ENCODE peak calls at places on chromosomes 6 and 20, in ten cellular contexts. One of them, this sample, is unnamed. For H3K4me1 and H3K9me3, the result is how much of the 10 kb centered on the place peaks cover.

GRCh38 chr20:15507151-15507550 is 1066.1 kb downstream of the KIF16B start:
- DNase-seq in adrenal gland: no peak
- DNase-seq in PC-9: no peak
- DNase-seq in prostate gland: no peak
- DNase-seq in heart left ventricle: no peak
- DNase-seq in left lung: no peak
- DNase-seq in CD8-positive, alpha-beta memory T cell: no peak
- DNase-seq in GM12878: no peak
- DNase-seq in gastrocnemius medialis: no peak
- DNase-seq in HAP-1: no peak
- DNase-seq in this sample: no peak

GRCh38 chr20:1357921-1358671 is 29.2 kb upstream of the SDCBP2 start:
- DNase-seq in adrenal gland: no peak
- DNase-seq in PC-9: no peak
- DNase-seq in prostate gland: no peak
- DNase-seq in heart left ventricle: no peak
- DNase-seq in left lung: no peak
- DNase-seq in CD8-positive, alpha-beta memory T cell: no peak
- DNase-seq in GM12878: no peak
- DNase-seq in gastrocnemius medialis: no peak
- DNase-seq in HAP-1: no peak
- DNase-seq in this sample: no peak

GRCh38 chr6:149964243-149965190 is 774 bp downstream of the ULBP1 start:
- DNase-seq in adrenal gland: peak
- DNase-seq in PC-9: no peak
- DNase-seq in prostate gland: no peak
- DNase-seq in heart left ventricle: no peak
- DNase-seq in left lung: no peak
- DNase-seq in CD8-positive, alpha-beta memory T cell: no peak
- DNase-seq in GM12878: no peak
- DNase-seq in gastrocnemius medialis: no peak
- DNase-seq in HAP-1: no peak
- DNase-seq in this sample: no peak

GRCh38 chr20:32798046-32798985 is 21.4 kb upstream of the MAPRE1 start:
- DNase-seq in adrenal gland: no peak
- DNase-seq in PC-9: no peak
- DNase-seq in prostate gland: no peak
- DNase-seq in heart left ventricle: no peak
- DNase-seq in left lung: no peak
- DNase-seq in CD8-positive, alpha-beta memory T cell: no peak
- DNase-seq in GM12878: no peak
- DNase-seq in gastrocnemius medialis: no peak
- DNase-seq in HAP-1: no peak
- DNase-seq in this sample: peak

GRCh38 chr6:110813813-110814487 is 1.3 kb downstream of the CDK19 start:
- DNase-seq in adrenal gland: no peak
- DNase-seq in PC-9: no peak
- DNase-seq in prostate gland: peak
- DNase-seq in heart left ventricle: no peak
- DNase-seq in left lung: no peak
- DNase-seq in CD8-positive, alpha-beta memory T cell: no peak
- DNase-seq in GM12878: no peak
- DNase-seq in gastrocnemius medialis: no peak
- DNase-seq in HAP-1: no peak
- DNase-seq in this sample: peak

GRCh38 chr20:63846128-63846771 is 15.0 kb upstream of the ABHD16B start:
- DNase-seq in adrenal gland: peak
- DNase-seq in PC-9: no peak
- DNase-seq in prostate gland: no peak
- DNase-seq in heart left ventricle: peak
- DNase-seq in left lung: no peak
- DNase-seq in CD8-positive, alpha-beta memory T cell: no peak
- DNase-seq in GM12878: no peak
- DNase-seq in gastrocnemius medialis: peak
- DNase-seq in HAP-1: no peak
- DNase-seq in this sample: peak

GRCh38 chr20:62657956-62658355 is 15.7 kb downstream of the SLCO4A1 start:
- DNase-seq in adrenal gland: no peak
- DNase-seq in PC-9: no peak
- DNase-seq in prostate gland: no peak
- DNase-seq in heart left ventricle: no peak
- DNase-seq in left lung: no peak
- DNase-seq in CD8-positive, alpha-beta memory T cell: no peak
- DNase-seq in GM12878: no peak
- DNase-seq in gastrocnemius medialis: no peak
- DNase-seq in HAP-1: no peak
- DNase-seq in this sample: no peak

GRCh38 chr20:52340036-52340634 is 148.6 kb upstream of the ZFP64 start:
- DNase-seq in adrenal gland: no peak
- DNase-seq in PC-9: peak
- DNase-seq in prostate gland: no peak
- DNase-seq in heart left ventricle: no peak
- DNase-seq in left lung: no peak
- DNase-seq in CD8-positive, alpha-beta memory T cell: no peak
- DNase-seq in GM12878: no peak
- DNase-seq in gastrocnemius medialis: no peak
- DNase-seq in HAP-1: no peak
- DNase-seq in this sample: peak

GRCh38 chr6:148487461-148487860 is 144.8 kb downstream of the SASH1 start:
- DNase-seq in adrenal gland: no peak
- DNase-seq in PC-9: no peak
- DNase-seq in prostate gland: no peak
- DNase-seq in heart left ventricle: no peak
- DNase-seq in left lung: no peak
- DNase-seq in CD8-positive, alpha-beta memory T cell: no peak
- DNase-seq in GM12878: no peak
- DNase-seq in gastrocnemius medialis: no peak
- DNase-seq in HAP-1: no peak
- DNase-seq in this sample: no peak

GRCh38 chr6:158286413-158286812 is 25.9 kb upstream of the TULP4 start:
- DNase-seq in adrenal gland: no peak
- DNase-seq in PC-9: no peak
- DNase-seq in prostate gland: no peak
- DNase-seq in heart left ventricle: no peak
- DNase-seq in left lung: no peak
- DNase-seq in CD8-positive, alpha-beta memory T cell: no peak
- DNase-seq in GM12878: no peak
- DNase-seq in gastrocnemius medialis: no peak
- DNase-seq in HAP-1: no peak
- DNase-seq in this sample: no peak

GRCh38 chr20:12740647-12741046 is 268.1 kb upstream of the SPTLC3 start:
- DNase-seq in adrenal gland: no peak
- DNase-seq in PC-9: no peak
- DNase-seq in prostate gland: no peak
- DNase-seq in heart left ventricle: no peak
- DNase-seq in left lung: no peak
- DNase-seq in CD8-positive, alpha-beta memory T cell: no peak
- DNase-seq in GM12878: no peak
- DNase-seq in gastrocnemius medialis: no peak
- DNase-seq in HAP-1: no peak
- DNase-seq in this sample: no peak

GRCh38 chr20:4573564-4574355 is 147.9 kb upstream of the PRND start:
- DNase-seq in adrenal gland: no peak
- DNase-seq in PC-9: peak
- DNase-seq in prostate gland: no peak
- DNase-seq in heart left ventricle: no peak
- DNase-seq in left lung: no peak
- DNase-seq in CD8-positive, alpha-beta memory T cell: no peak
- DNase-seq in GM12878: no peak
- DNase-seq in gastrocnemius medialis: no peak
- DNase-seq in HAP-1: no peak
- DNase-seq in this sample: peak

GRCh38 chr6:13873288-13874190 is 51.2 kb upstream of the RNF182 start:
- DNase-seq in adrenal gland: peak
- DNase-seq in PC-9: peak
- DNase-seq in prostate gland: peak
- DNase-seq in heart left ventricle: peak
- DNase-seq in left lung: peak
- DNase-seq in CD8-positive, alpha-beta memory T cell: peak
- DNase-seq in GM12878: peak
- DNase-seq in gastrocnemius medialis: peak
- DNase-seq in HAP-1: peak
- DNase-seq in this sample: peak

DNA sequence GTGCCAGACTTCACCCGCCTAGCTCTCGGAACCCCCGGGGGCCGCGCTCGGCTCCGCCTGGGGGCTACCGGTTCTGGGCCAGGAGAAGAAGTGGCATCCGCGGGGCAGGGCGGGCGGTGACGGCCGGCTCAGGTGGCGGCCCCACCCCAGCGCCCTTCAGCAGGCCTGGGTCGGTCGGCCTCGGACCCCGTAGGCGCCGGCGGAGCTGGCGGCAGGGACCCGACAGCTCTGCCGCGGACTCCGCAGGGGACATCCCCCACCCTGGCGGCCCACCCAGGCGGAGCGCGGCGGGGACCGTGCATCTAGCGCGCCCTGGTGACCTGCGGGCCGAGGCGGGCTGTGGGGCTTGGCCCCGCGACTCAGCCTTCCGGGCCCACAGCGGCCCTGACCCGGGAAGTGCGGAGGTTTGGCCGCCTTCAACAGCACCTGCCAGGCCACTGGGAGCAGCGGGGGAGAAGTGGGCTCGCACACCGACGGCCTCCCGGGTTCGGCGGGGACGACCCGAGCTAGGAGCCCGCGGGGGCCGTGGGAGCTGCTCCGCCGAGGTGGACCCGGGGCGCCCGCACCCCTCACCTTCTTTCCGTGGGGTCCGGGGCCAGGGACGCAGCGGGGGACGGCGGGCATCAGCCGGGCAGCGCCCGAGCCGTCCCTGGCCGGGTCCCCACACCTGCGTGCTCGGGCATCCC is 87.1 kb downstream of the TMEM242 start:
- DNase-seq in adrenal gland: no peak
- DNase-seq in PC-9: no peak
- DNase-seq in prostate gland: no peak
- DNase-seq in heart left ventricle: no peak
- DNase-seq in left lung: no peak
- DNase-seq in CD8-positive, alpha-beta memory T cell: no peak
- DNase-seq in GM12878: no peak
- DNase-seq in gastrocnemius medialis: no peak
- DNase-seq in HAP-1: no peak
- DNase-seq in this sample: no peak
- H3K4me3 ChIP-seq in adrenal gland: peak
- H3K4me3 ChIP-seq in PC-9: no peak
- H3K4me3 ChIP-seq in prostate gland: peak
- H3K4me3 ChIP-seq in heart left ventricle: peak
- H3K4me3 ChIP-seq in left lung: peak
- H3K4me3 ChIP-seq in CD8-positive, alpha-beta memory T cell: peak
- H3K4me3 ChIP-seq in GM12878: no peak
- H3K4me3 ChIP-seq in gastrocnemius medialis: peak
- H3K4me3 ChIP-seq in HAP-1: no peak
- H3K4me3 ChIP-seq in this sample: no peak

GRCh38 chr6:135180458-135181332 is at the start of gene MYB:
- DNase-seq in adrenal gland: peak
- DNase-seq in PC-9: peak
- DNase-seq in prostate gland: peak
- DNase-seq in heart left ventricle: peak
- DNase-seq in left lung: peak
- DNase-seq in CD8-positive, alpha-beta memory T cell: peak
- DNase-seq in GM12878: no peak
- DNase-seq in gastrocnemius medialis: no peak
- DNase-seq in HAP-1: peak
- DNase-seq in this sample: peak

GRCh38 chr6:135179920-135180457 is 1.1 kb upstream of the MYB start:
- DNase-seq in adrenal gland: no peak
- DNase-seq in PC-9: no peak
- DNase-seq in prostate gland: no peak
- DNase-seq in heart left ventricle: no peak
- DNase-seq in left lung: no peak
- DNase-seq in CD8-positive, alpha-beta memory T cell: no peak
- DNase-seq in GM12878: no peak
- DNase-seq in gastrocnemius medialis: no peak
- DNase-seq in HAP-1: no peak
- DNase-seq in this sample: no peak

GRCh38 chr6:135173989-135174484 is 7.1 kb upstream of the MYB start:
- DNase-seq in adrenal gland: no peak
- DNase-seq in PC-9: no peak
- DNase-seq in prostate gland: no peak
- DNase-seq in heart left ventricle: no peak
- DNase-seq in left lung: no peak
- DNase-seq in CD8-positive, alpha-beta memory T cell: no peak
- DNase-seq in GM12878: no peak
- DNase-seq in gastrocnemius medialis: no peak
- DNase-seq in HAP-1: no peak
- DNase-seq in this sample: no peak

GRCh38 chr6:135173242-135173988 is 7.7 kb upstream of the MYB start:
- DNase-seq in adrenal gland: no peak
- DNase-seq in PC-9: no peak
- DNase-seq in prostate gland: no peak
- DNase-seq in heart left ventricle: no peak
- DNase-seq in left lung: no peak
- DNase-seq in CD8-positive, alpha-beta memory T cell: no peak
- DNase-seq in GM12878: no peak
- DNase-seq in gastrocnemius medialis: no peak
- DNase-seq in HAP-1: no peak
- DNase-seq in this sample: no peak

GRCh38 chr6:135176464-135176863 is 4.6 kb upstream of the MYB start:
- DNase-seq in adrenal gland: no peak
- DNase-seq in PC-9: peak
- DNase-seq in prostate gland: no peak
- DNase-seq in heart left ventricle: no peak
- DNase-seq in left lung: no peak
- DNase-seq in CD8-positive, alpha-beta memory T cell: no peak
- DNase-seq in GM12878: no peak
- DNase-seq in gastrocnemius medialis: no peak
- DNase-seq in HAP-1: no peak
- DNase-seq in this sample: no peak
- H3K4me1 ChIP-seq in adrenal gland: under half
- H3K4me1 ChIP-seq in PC-9: under half
- H3K4me1 ChIP-seq in prostate gland: under half
- H3K4me1 ChIP-seq in heart left ventricle: under half
- H3K4me1 ChIP-seq in left lung: under half
- H3K4me1 ChIP-seq in CD8-positive, alpha-beta memory T cell: under half
- H3K4me1 ChIP-seq in GM12878: under half
- H3K4me1 ChIP-seq in gastrocnemius medialis: under half
- H3K4me1 ChIP-seq in HAP-1: under half
- H3K4me1 ChIP-seq in this sample: under half

DNA sequence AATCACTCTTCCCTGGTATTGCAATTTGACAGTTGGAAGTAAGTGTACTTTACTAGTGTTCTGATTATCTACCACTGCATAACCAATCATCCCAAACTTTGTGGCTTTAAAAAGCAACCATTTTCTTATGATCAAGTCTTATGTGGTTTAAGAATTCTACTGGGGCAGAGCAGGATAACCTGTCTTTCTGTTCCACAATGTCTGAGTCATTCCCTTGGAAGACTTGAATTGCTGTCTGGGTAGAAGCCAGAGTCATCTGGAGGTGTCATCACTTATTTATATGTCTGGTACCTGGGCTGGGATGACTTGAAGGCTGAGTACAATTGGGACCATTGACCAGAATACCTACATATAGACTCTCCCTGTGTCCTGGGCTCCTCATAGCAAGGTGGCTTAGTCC is 644.3 kb downstream of the HDGFL1 start:
- DNase-seq in adrenal gland: no peak
- DNase-seq in PC-9: no peak
- DNase-seq in prostate gland: no peak
- DNase-seq in heart left ventricle: no peak
- DNase-seq in left lung: no peak
- DNase-seq in CD8-positive, alpha-beta memory T cell: no peak
- DNase-seq in GM12878: no peak
- DNase-seq in gastrocnemius medialis: no peak
- DNase-seq in HAP-1: no peak
- DNase-seq in this sample: no peak
- H3K9me3 ChIP-seq in adrenal gland: under half
- H3K9me3 ChIP-seq in PC-9: under half
- H3K9me3 ChIP-seq in prostate gland: under half
- H3K9me3 ChIP-seq in heart left ventricle: under half
- H3K9me3 ChIP-seq in left lung: under half
- H3K9me3 ChIP-seq in CD8-positive, alpha-beta memory T cell: under half
- H3K9me3 ChIP-seq in GM12878: under half
- H3K9me3 ChIP-seq in gastrocnemius medialis: under half
- H3K9me3 ChIP-seq in HAP-1: under half
- H3K9me3 ChIP-seq in this sample: under half

GRCh38 chr6:28489366-28490190 is 26.0 kb downstream of the GPX6 start:
- DNase-seq in adrenal gland: peak
- DNase-seq in PC-9: peak
- DNase-seq in prostate gland: no peak
- DNase-seq in heart left ventricle: no peak
- DNase-seq in left lung: peak
- DNase-seq in CD8-positive, alpha-beta memory T cell: no peak
- DNase-seq in GM12878: peak
- DNase-seq in gastrocnemius medialis: no peak
- DNase-seq in HAP-1: no peak
- DNase-seq in this sample: peak
- H3K4me3 ChIP-seq in adrenal gland: no peak
- H3K4me3 ChIP-seq in PC-9: peak
- H3K4me3 ChIP-seq in prostate gland: peak
- H3K4me3 ChIP-seq in heart left ventricle: peak
- H3K4me3 ChIP-seq in left lung: peak
- H3K4me3 ChIP-seq in CD8-positive, alpha-beta memory T cell: peak
- H3K4me3 ChIP-seq in GM12878: peak
- H3K4me3 ChIP-seq in gastrocnemius medialis: no peak
- H3K4me3 ChIP-seq in HAP-1: no peak
- H3K4me3 ChIP-seq in this sample: peak